ENCODE peak calls at places on chromosome 20, in six cellular contexts. U is IMR-90, A is H1, E is H9, Z is mesendoderm, I is neuronal stem cell. C is an unnamed sample.

GRCh38 chr20:46784450-46785127 is 75.1 kb downstream of the SLC2A10 start:
- DNase-seq in U (peak), A (no peak), E (no peak), Z (no peak), I (no peak), C (no peak)

GRCh38 chr20:13788167-13788834 is 3.5 kb downstream of the NDUFAF5 start:
- DNase-seq in U (peak), A (no peak), E (peak), Z (peak), I (peak), C (peak)

GRCh38 chr20:35903843-35904242 is 50.5 kb downstream of the SCAND1 start:
- DNase-seq in U (no peak), A (no peak), E (no peak), Z (no peak), I (no peak), C (no peak)

GRCh38 chr20:376750-377149 is 3.8 kb upstream of the TRIB3 start:
- DNase-seq in U (no peak), A (no peak), E (no peak), Z (no peak), I (no peak), C (no peak)

GRCh38 chr20:35248641-35249475 is 22.4 kb downstream of the MMP24 start:
- DNase-seq in U (no peak), A (no peak), E (no peak), Z (no peak), I (no peak), C (no peak)

GRCh38 chr20:44053046-44053445 is 133.9 kb downstream of the JPH2 start:
- DNase-seq in U (no peak), A (no peak), E (no peak), Z (no peak), I (no peak), C (no peak)

GRCh38 chr20:23241416-23241815 is 109.2 kb upstream of the NXT1 start:
- DNase-seq in U (no peak), A (no peak), E (no peak), Z (no peak), I (no peak), C (no peak)

GRCh38 chr20:46348972-46349741 is 40.9 kb upstream of the CDH22 start:
- DNase-seq in U (peak), A (no peak), E (peak), Z (peak), I (peak), C (peak)

GRCh38 chr20:44407402-44408184 is 52.1 kb downstream of the HNF4A start:
- DNase-seq in U (peak), A (no peak), E (no peak), Z (peak), I (no peak), C (peak)

GRCh38 chr20:53734006-53734688 is 140.5 kb upstream of the ZNF217 start:
- DNase-seq in U (no peak), A (no peak), E (no peak), Z (peak), I (no peak), C (no peak)

GRCh38 chr20:16240355-16240754 is 332.9 kb downstream of the KIF16B start:
- DNase-seq in U (no peak), A (no peak), E (no peak), Z (no peak), I (no peak), C (no peak)

GRCh38 chr20:38674178-38675133 is 49.8 kb upstream of the SLC32A1 start:
- DNase-seq in U (peak), A (peak), E (peak), Z (peak), I (peak), C (peak)

GRCh38 chr20:33282991-33283555 is at the start of gene BPIFB1:
- DNase-seq in U (no peak), A (no peak), E (peak), Z (peak), I (no peak), C (no peak)

GRCh38 chr20:32524871-32525501 is 60.1 kb downstream of the NOL4L start:
- DNase-seq in U (no peak), A (no peak), E (no peak), Z (no peak), I (no peak), C (no peak)

GRCh38 chr20:53737404-53738038 is 143.9 kb upstream of the ZNF217 start:
- DNase-seq in U (no peak), A (no peak), E (no peak), Z (no peak), I (no peak), C (peak)

GRCh38 chr20:44089987-44090674 is 96.9 kb downstream of the JPH2 start:
- DNase-seq in U (peak), A (no peak), E (no peak), Z (peak), I (no peak), C (peak)

GRCh38 chr20:53763707-53764415 is 170.2 kb upstream of the ZNF217 start:
- DNase-seq in U (peak), A (peak), E (peak), Z (peak), I (no peak), C (peak)

GRCh38 chr20:38870733-38871559 is 55.3 kb upstream of the FAM83D start:
- DNase-seq in U (peak), A (no peak), E (no peak), Z (peak), I (no peak), C (no peak)

GRCh38 chr20:48617481-48617880 is 210.3 kb downstream of the PREX1 start:
- DNase-seq in U (no peak), A (no peak), E (no peak), Z (no peak), I (no peak), C (no peak)

GRCh38 chr20:44597930-44598329 is 15.6 kb downstream of the PKIG start:
- DNase-seq in U (no peak), A (no peak), E (no peak), Z (no peak), I (no peak), C (no peak)

GRCh38 chr20:44910690-44911262 is 916 bp downstream of the PABPC1L start:
- DNase-seq in U (no peak), A (no peak), E (peak), Z (peak), I (peak), C (no peak)

GRCh38 chr20:12270863-12271262 is 353.2 kb downstream of the BTBD3 start:
- DNase-seq in U (no peak), A (no peak), E (peak), Z (peak), I (no peak), C (no peak)

GRCh38 chr20:38059832-38060231 is 26.3 kb downstream of the RPRD1B start:
- DNase-seq in U (no peak), A (no peak), E (no peak), Z (no peak), I (no peak), C (no peak)

GRCh38 chr20:1890469-1891262 is 4.5 kb upstream of the SIRPA start:
- DNase-seq in U (no peak), A (no peak), E (no peak), Z (no peak), I (no peak), C (no peak)

GRCh38 chr20:8313073-8313472 is 181.0 kb downstream of the PLCB1 start:
- DNase-seq in U (no peak), A (no peak), E (no peak), Z (no peak), I (no peak), C (no peak)

GRCh38 chr20:8318999-8319614 is 187.0 kb downstream of the PLCB1 start:
- DNase-seq in U (no peak), A (no peak), E (no peak), Z (no peak), I (no peak), C (no peak)

GRCh38 chr20:8320306-8320705 is 188.2 kb downstream of the PLCB1 start:
- DNase-seq in U (no peak), A (no peak), E (no peak), Z (no peak), I (no peak), C (no peak)

GRCh38 chr20:8310618-8311017 is 178.6 kb downstream of the PLCB1 start:
- DNase-seq in U (no peak), A (no peak), E (no peak), Z (peak), I (no peak), C (no peak)

GRCh38 chr20:8315639-8316573 is 183.8 kb downstream of the PLCB1 start:
- DNase-seq in U (no peak), A (no peak), E (no peak), Z (no peak), I (no peak), C (no peak)
- H2BK15ac ChIP-seq in U (no peak), A (no peak), E (no peak), Z (no peak), I (no peak), C (no peak)

DNA sequence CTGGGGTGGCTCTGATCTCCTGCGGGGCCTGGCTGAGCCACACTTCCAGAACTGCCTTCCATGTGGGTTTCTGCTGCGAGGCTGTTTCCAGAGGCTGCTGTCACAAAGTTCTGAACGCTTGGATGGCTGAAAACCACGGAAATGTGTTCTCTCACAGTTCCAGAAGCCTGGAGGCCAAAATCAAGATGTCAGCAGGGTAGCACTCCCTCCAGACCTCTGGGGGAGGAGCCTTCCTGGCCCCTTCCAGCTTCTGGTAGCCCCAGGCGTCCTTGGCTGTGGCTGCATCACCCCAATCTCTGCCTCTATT is 23.7 kb upstream of the BMP7 start:
- DNase-seq in U (no peak), A (no peak), E (no peak), Z (no peak), I (no peak), C (no peak)
- H2BK15ac ChIP-seq in U (no peak), A (no peak), E (no peak), Z (no peak), I (no peak), C (no peak)

GRCh38 chr20:58970146-58970545 is 10.9 kb upstream of the NELFCD start:
- DNase-seq in U (no peak), A (no peak), E (no peak), Z (no peak), I (no peak), C (no peak)
- H2BK15ac ChIP-seq in U (no peak), A (no peak), E (no peak), Z (no peak), I (no peak), C (no peak)

GRCh38 chr20:63424613-63425012 is 47.8 kb downstream of the KCNQ2 start:
- DNase-seq in U (no peak), A (no peak), E (no peak), Z (no peak), I (no peak), C (no peak)

GRCh38 chr20:63423751-63424150 is 48.7 kb downstream of the KCNQ2 start:
- DNase-seq in U (no peak), A (no peak), E (no peak), Z (no peak), I (no peak), C (no peak)

GRCh38 chr20:63427724-63428330 is 44.6 kb downstream of the KCNQ2 start:
- DNase-seq in U (no peak), A (no peak), E (no peak), Z (no peak), I (no peak), C (no peak)

GRCh38 chr20:63427206-63427605 is 45.2 kb downstream of the KCNQ2 start:
- DNase-seq in U (no peak), A (no peak), E (no peak), Z (no peak), I (no peak), C (no peak)

GRCh38 chr20:63425846-63426485 is 46.5 kb downstream of the KCNQ2 start:
- DNase-seq in U (no peak), A (no peak), E (no peak), Z (no peak), I (no peak), C (no peak)
- H2BK15ac ChIP-seq in U (no peak), A (no peak), E (no peak), Z (no peak), I (no peak), C (no peak)

GRCh38 chr20:10563935-10564492 is 109.8 kb downstream of the JAG1 start:
- DNase-seq in U (no peak), A (no peak), E (no peak), Z (no peak), I (no peak), C (no peak)
- H2BK15ac ChIP-seq in U (no peak), A (no peak), E (no peak), Z (no peak), I (no peak), C (no peak)

DNA sequence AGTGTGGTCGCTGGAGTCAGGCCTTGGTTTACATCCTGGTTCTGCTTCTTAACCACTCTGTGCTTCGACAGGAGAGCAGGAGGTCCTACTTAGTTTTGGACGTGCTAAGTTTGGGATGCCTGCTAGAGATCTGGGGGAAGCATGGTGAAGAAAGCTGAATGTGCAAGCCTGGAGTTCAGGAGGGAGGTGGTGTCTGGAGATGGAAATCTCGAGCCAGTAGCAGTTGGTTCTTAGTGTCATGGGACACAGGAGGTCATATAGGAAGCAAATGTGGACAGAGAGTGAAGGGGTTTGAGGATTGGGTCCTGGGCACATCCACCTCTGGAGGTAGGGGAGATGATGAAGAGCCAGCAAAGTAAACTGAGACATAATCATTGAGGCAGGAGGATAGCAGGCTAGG is 131.4 kb downstream of the SYCP2 start:
- DNase-seq in U (no peak), A (no peak), E (no peak), Z (no peak), I (no peak), C (no peak)
- H2BK15ac ChIP-seq in U (no peak), A (no peak), E (no peak), Z (no peak), I (no peak), C (no peak)

GRCh38 chr20:57927376-57927775 is 217.6 kb upstream of the PMEPA1 start:
- DNase-seq in U (no peak), A (no peak), E (no peak), Z (no peak), I (no peak), C (no peak)
- H2BK15ac ChIP-seq in U (no peak), A (no peak), E (no peak), Z (no peak), I (no peak), C (no peak)

DNA sequence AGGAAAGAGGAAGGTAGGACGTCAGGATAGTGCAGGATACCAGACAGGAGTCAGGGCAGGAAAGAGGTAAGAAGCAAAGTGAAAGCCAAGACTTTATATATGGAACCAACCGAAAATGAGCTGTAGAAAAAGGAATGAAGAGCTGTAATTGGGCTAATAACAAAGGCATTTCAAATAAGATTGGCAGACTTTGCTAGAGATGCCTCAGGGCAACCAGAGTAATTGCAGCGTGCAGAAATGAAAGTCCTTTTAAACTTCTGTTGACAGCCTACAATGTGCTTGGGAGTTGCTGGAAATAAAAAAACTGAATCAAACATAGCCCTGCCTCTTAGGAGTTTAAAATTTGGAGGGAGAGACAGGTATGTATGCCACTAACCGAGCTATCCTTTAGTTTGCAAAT is 56.4 kb upstream of the NKX2-4 start:
- DNase-seq in U (no peak), A (no peak), E (no peak), Z (no peak), I (no peak), C (no peak)
- H2BK15ac ChIP-seq in U (no peak), A (no peak), E (no peak), Z (no peak), I (no peak), C (no peak)

GRCh38 chr20:40599987-40600386 is 89.0 kb downstream of the MAFB start:
- DNase-seq in U (no peak), A (no peak), E (no peak), Z (no peak), I (no peak), C (no peak)

GRCh38 chr20:40600441-40601235 is 88.4 kb downstream of the MAFB start:
- DNase-seq in U (no peak), A (no peak), E (no peak), Z (no peak), I (no peak), C (no peak)

GRCh38 chr20:40606237-40606636 is 82.8 kb downstream of the MAFB start:
- DNase-seq in U (no peak), A (no peak), E (no peak), Z (no peak), I (no peak), C (no peak)

GRCh38 chr20:40604416-40604815 is 84.6 kb downstream of the MAFB start:
- DNase-seq in U (no peak), A (no peak), E (no peak), Z (no peak), I (no peak), C (no peak)

GRCh38 chr20:40603057-40603651 is 85.9 kb downstream of the MAFB start:
- DNase-seq in U (no peak), A (no peak), E (no peak), Z (no peak), I (no peak), C (no peak)
- H2BK15ac ChIP-seq in U (no peak), A (no peak), E (no peak), Z (no peak), I (no peak), C (no peak)

DNA sequence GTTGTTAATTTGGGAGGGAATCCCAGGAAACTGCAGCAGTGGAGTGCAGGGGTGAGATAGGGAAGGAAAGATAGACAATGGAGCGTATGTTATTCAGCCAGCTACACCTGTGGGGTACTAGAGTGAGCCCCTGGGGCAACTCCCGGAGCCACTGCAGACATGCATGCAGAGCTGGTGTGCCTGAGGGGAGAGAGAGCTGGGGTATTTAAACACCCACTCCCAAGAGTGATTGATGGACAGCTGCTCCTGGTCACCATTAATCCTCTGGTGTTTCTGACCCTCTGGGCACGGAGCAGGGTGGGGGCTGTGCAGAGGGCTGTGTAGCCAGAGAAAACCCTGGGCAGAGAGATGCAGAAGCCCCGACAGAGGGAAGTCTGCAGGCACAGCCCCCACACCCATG is 146.7 kb upstream of the CDH4 start:
- DNase-seq in U (no peak), A (no peak), E (no peak), Z (no peak), I (no peak), C (no peak)
- H2BK15ac ChIP-seq in U (no peak), A (no peak), E (no peak), Z (no peak), I (no peak), C (peak)